ENCODE peak calls at places on chromosome 9, in five cellular contexts. F is ovary, N is NCI-H345, Z is H7, W is NCI-H1436. X is an unnamed sample.
A peak's percentile ranks its signal among the peaks of the same experiment; 100 is the strongest.

GRCh38 chr9:89477811-89478583 is 19.9 kb downstream of the SEMA4D start:
- DNase-seq in N (no peak), F (peak; percentile 67), Z (peak; percentile 48), W (no peak), X (no peak)

GRCh38 chr9:97365634-97366033 is 46.3 kb upstream of the TDRD7 start:
- DNase-seq in F (no peak), Z (no peak), W (no peak), N (no peak), X (no peak)

GRCh38 chr9:4175846-4176245 is 124.0 kb downstream of the GLIS3 start:
- DNase-seq in W (no peak), Z (no peak), N (no peak), F (no peak), X (no peak)

GRCh38 chr9:83304686-83305085 is 233.5 kb downstream of the FRMD3 start:
- DNase-seq in Z (peak; percentile 15), W (peak; percentile 74), F (peak; percentile 92), N (peak; percentile 61), X (peak; percentile 99)

GRCh38 chr9:77751341-77752091 is 103.4 kb upstream of the GNA14 start:
- DNase-seq in W (peak; percentile 79), Z (peak; percentile 60), N (peak; percentile 69), F (no peak), X (peak; percentile 62)

GRCh38 chr9:114156658-114157421 is 1.5 kb downstream of the COL27A1 start:
- DNase-seq in N (no peak), W (no peak), F (peak; percentile 84), Z (peak; percentile 79), X (no peak)

GRCh38 chr9:3441197-3441816 is 84.5 kb downstream of the RFX3 start:
- DNase-seq in Z (no peak), W (peak; percentile 22), F (no peak), N (peak; percentile 23), X (peak; percentile 41)

GRCh38 chr9:113963017-113963620 is 87.0 kb downstream of the ZNF618 start:
- DNase-seq in Z (peak; percentile 76), N (peak; percentile 10), W (no peak), F (no peak), X (no peak)

GRCh38 chr9:82255533-82255932 is 267.0 kb downstream of the SPATA31D1 start:
- DNase-seq in N (no peak), F (no peak), W (no peak), Z (no peak), X (no peak)